ENCODE peak calls at places on chromosomes 11 and 22, in ten cellular contexts. N, M, L, G, C, U, Z, T, Y and D are unnamed samples.

GRCh38 chr11:63906585-63906984 is 10.4 kb downstream of the RCOR2 start:
- DNase-seq in N (peak), M (no peak), L (no peak), G (no peak), C (no peak), U (no peak), Z (no peak), T (no peak), Y (peak), D (no peak)

GRCh38 chr11:36114095-36114494 is 170.2 kb downstream of the LDLRAD3 start:
- DNase-seq in N (no peak), M (no peak), L (no peak), G (no peak), C (no peak), U (no peak), Z (no peak), T (no peak), Y (no peak), D (no peak)

GRCh38 chr11:7858001-7858400 is 61.3 kb upstream of the OR5P2 start:
- DNase-seq in N (no peak), M (peak), L (no peak), G (no peak), C (no peak), U (no peak), Z (no peak), T (no peak), Y (no peak), D (no peak)

GRCh38 chr22:42747701-42748513 is 27.2 kb upstream of the A4GALT start:
- DNase-seq in N (no peak), M (no peak), L (peak), G (no peak), C (no peak), U (peak), Z (no peak), T (peak), Y (peak), D (no peak)

GRCh38 chr11:44507896-44508440 is 57.5 kb upstream of the CD82 start:
- DNase-seq in N (no peak), M (no peak), L (no peak), G (no peak), C (no peak), U (no peak), Z (no peak), T (no peak), Y (no peak), D (no peak)

GRCh38 chr11:75505966-75506692 is 19.6 kb downstream of the GDPD5 start:
- DNase-seq in N (no peak), M (no peak), L (no peak), G (no peak), C (no peak), U (no peak), Z (no peak), T (no peak), Y (no peak), D (peak)

GRCh38 chr22:45889539-45890350 is 87.2 kb downstream of the WNT7B start:
- DNase-seq in N (no peak), M (no peak), L (no peak), G (no peak), C (no peak), U (no peak), Z (no peak), T (peak), Y (peak), D (peak)

GRCh38 chr11:92870241-92870826 is 99.1 kb upstream of the MTNR1B start:
- DNase-seq in N (no peak), M (no peak), L (no peak), G (no peak), C (no peak), U (no peak), Z (no peak), T (peak), Y (no peak), D (no peak)

GRCh38 chr22:42065408-42066132 is 5.0 kb downstream of the NAGA start:
- DNase-seq in N (no peak), M (no peak), L (no peak), G (no peak), C (no peak), U (no peak), Z (no peak), T (no peak), Y (no peak), D (no peak)

GRCh38 chr11:69413993-69414392 is 67.5 kb upstream of the LINC01488 start:
- DNase-seq in N (no peak), M (no peak), L (no peak), G (no peak), C (no peak), U (no peak), Z (no peak), T (no peak), Y (no peak), D (no peak)

GRCh38 chr11:31805037-31805628 is 6.0 kb downstream of the PAX6 start:
- DNase-seq in N (no peak), M (no peak), L (no peak), G (no peak), C (no peak), U (no peak), Z (no peak), T (no peak), Y (no peak), D (peak)

GRCh38 chr22:30015846-30016245 is 64.4 kb upstream of the HORMAD2 start:
- DNase-seq in N (no peak), M (no peak), L (peak), G (no peak), C (no peak), U (no peak), Z (no peak), T (peak), Y (peak), D (no peak)

GRCh38 chr11:23359297-23359696 is 499.0 kb upstream of the CCDC179 start:
- DNase-seq in N (no peak), M (peak), L (peak), G (no peak), C (no peak), U (peak), Z (no peak), T (peak), Y (peak), D (peak)

GRCh38 chr22:39895682-39896081 is 2.1 kb upstream of the ENTHD1 start:
- DNase-seq in N (no peak), M (no peak), L (no peak), G (no peak), C (no peak), U (no peak), Z (no peak), T (no peak), Y (no peak), D (no peak)

GRCh38 chr11:34501500-34501899 is 12.1 kb downstream of the ELF5 start:
- DNase-seq in N (no peak), M (peak), L (peak), G (no peak), C (no peak), U (peak), Z (no peak), T (peak), Y (peak), D (peak)

GRCh38 chr22:24466831-24467249 is 28.3 kb upstream of the UPB1 start:
- DNase-seq in N (no peak), M (no peak), L (peak), G (no peak), C (no peak), U (peak), Z (no peak), T (peak), Y (peak), D (peak)

GRCh38 chr11:16812274-16812673 is 73.8 kb downstream of the C11orf58 start:
- DNase-seq in N (no peak), M (no peak), L (no peak), G (no peak), C (no peak), U (no peak), Z (no peak), T (no peak), Y (no peak), D (no peak)

GRCh38 chr11:120212926-120213325 is 2.1 kb downstream of the OAF start:
- DNase-seq in N (no peak), M (no peak), L (no peak), G (no peak), C (no peak), U (no peak), Z (no peak), T (no peak), Y (no peak), D (no peak)

GRCh38 chr11:2187267-2187707 is 15.7 kb upstream of the TH start:
- DNase-seq in N (no peak), M (no peak), L (no peak), G (no peak), C (no peak), U (no peak), Z (no peak), T (no peak), Y (no peak), D (no peak)

GRCh38 chr11:72787262-72788104 is 6.4 kb downstream of the STARD10 start:
- DNase-seq in N (peak), M (no peak), L (no peak), G (no peak), C (peak), U (no peak), Z (peak), T (no peak), Y (no peak), D (peak)

GRCh38 chr11:69650832-69651344 is 9.9 kb downstream of the CCND1 start:
- DNase-seq in N (no peak), M (no peak), L (no peak), G (no peak), C (no peak), U (no peak), Z (no peak), T (no peak), Y (no peak), D (no peak)

GRCh38 chr22:47215851-47216250 is 453.4 kb downstream of the TBC1D22A start:
- DNase-seq in N (no peak), M (no peak), L (no peak), G (no peak), C (no peak), U (no peak), Z (no peak), T (no peak), Y (no peak), D (no peak)

GRCh38 chr11:62144641-62145255 is 20.9 kb downstream of the INCENP start:
- DNase-seq in N (no peak), M (no peak), L (no peak), G (no peak), C (no peak), U (no peak), Z (no peak), T (no peak), Y (no peak), D (no peak)

GRCh38 chr11:75650167-75650723 is 18.6 kb downstream of the MAP6 start:
- DNase-seq in N (no peak), M (no peak), L (no peak), G (no peak), C (no peak), U (no peak), Z (no peak), T (no peak), Y (no peak), D (no peak)

GRCh38 chr22:32971252-32971651 is 86.9 kb downstream of the SYN3 start:
- DNase-seq in N (no peak), M (no peak), L (no peak), G (no peak), C (peak), U (no peak), Z (peak), T (no peak), Y (no peak), D (peak)

GRCh38 chr22:33726294-33726711 is 194.0 kb downstream of the LARGE1 start:
- DNase-seq in N (no peak), M (no peak), L (no peak), G (no peak), C (no peak), U (no peak), Z (no peak), T (peak), Y (no peak), D (no peak)